ENCODE peak calls at places on chromosomes 16 and 17, in eight cellular contexts. M is AG09309, X is choroid plexus epithelial cell, S is IMR-90, P is endodermal cell, I is kidney epithelial cell, C is heart right ventricle, O is neural progenitor cell. N is an unnamed sample.
A peak's percentile ranks its signal among the peaks of the same experiment; 100 is the strongest.

GRCh38 chr17:31495049-31495885 is 103.8 kb downstream of the RAB11FIP4 start:
- DNase-seq in M (no peak), X (no peak), S (no peak), P (no peak), I (no peak), C (no peak), O (no peak), N (no peak)

GRCh38 chr17:77571562-77571981 is 386.9 kb upstream of the TNRC6C start:
- DNase-seq in M (no peak), X (no peak), S (peak; percentile 6), P (no peak), I (no peak), C (no peak), O (no peak), N (peak; percentile 31)

GRCh38 chr16:24255446-24256352 is at the start of gene CACNG3:
- DNase-seq in M (no peak), X (peak; percentile 11), S (peak; percentile 33), P (peak; percentile 96), I (no peak), C (peak; percentile 36), O (peak; percentile 99), N (peak; percentile 23)

GRCh38 chr16:14109782-14110727 is 38.9 kb downstream of the MRTFB start:
- DNase-seq in M (no peak), X (no peak), S (no peak), P (no peak), I (no peak), C (no peak), O (no peak), N (no peak)

GRCh38 chr16:80948886-80949502 is 57.7 kb downstream of the CMC2 start:
- DNase-seq in M (no peak), X (peak; percentile 62), S (peak; percentile 20), P (peak; percentile 93), I (no peak), C (peak; percentile 63), O (peak; percentile 88), N (peak; percentile 77)

GRCh38 chr16:62665269-62665668 is 629.0 kb upstream of the CDH8 start:
- DNase-seq in M (no peak), X (no peak), S (no peak), P (peak; percentile 66), I (no peak), C (no peak), O (peak; percentile 85), N (no peak)

GRCh38 chr17:80132906-80133625 is 13.9 kb downstream of the EIF4A3 start:
- DNase-seq in M (no peak), X (no peak), S (no peak), P (no peak), I (no peak), C (no peak), O (no peak), N (no peak)

GRCh38 chr17:40820228-40820838 is 2.1 kb downstream of the KRT10 start:
- DNase-seq in M (no peak), X (no peak), S (no peak), P (no peak), I (no peak), C (no peak), O (no peak), N (no peak)

GRCh38 chr17:76254275-76254674 is 10.9 kb upstream of the UBALD2 start:
- DNase-seq in M (no peak), X (no peak), S (no peak), P (peak; percentile 17), I (no peak), C (no peak), O (no peak), N (no peak)

GRCh38 chr16:1771072-1771863 is at the start of gene NME3:
- DNase-seq in M (no peak), X (peak; percentile 77), S (peak; percentile 56), P (peak; percentile 89), I (no peak), C (peak; percentile 85), O (peak; percentile 80), N (peak; percentile 59)

GRCh38 chr16:31354394-31355291 is at the start of gene ITGAX:
- DNase-seq in M (no peak), X (peak; percentile 42), S (peak; percentile 20), P (peak; percentile 65), I (peak; percentile 18), C (no peak), O (no peak), N (peak; percentile 44)

GRCh38 chr17:68719431-68719830 is 118.3 kb upstream of the FAM20A start:
- DNase-seq in M (no peak), X (no peak), S (no peak), P (no peak), I (no peak), C (no peak), O (no peak), N (no peak)

GRCh38 chr17:47705536-47706481 is 11.8 kb downstream of the TBKBP1 start:
- DNase-seq in M (no peak), X (no peak), S (no peak), P (no peak), I (no peak), C (no peak), O (no peak), N (no peak)

GRCh38 chr16:71564377-71564967 is 12.4 kb downstream of the TAT start:
- DNase-seq in M (no peak), X (no peak), S (no peak), P (no peak), I (no peak), C (peak; percentile 94), O (peak; percentile 57), N (no peak)

GRCh38 chr17:50519141-50519834 is 11.0 kb downstream of the MYCBPAP start:
- DNase-seq in M (no peak), X (no peak), S (no peak), P (no peak), I (no peak), C (no peak), O (no peak), N (no peak)

GRCh38 chr17:67289174-67289876 is 44.3 kb upstream of the HELZ start:
- DNase-seq in M (peak; percentile 29), X (peak; percentile 82), S (peak; percentile 55), P (peak; percentile 74), I (no peak), C (peak; percentile 87), O (no peak), N (peak; percentile 96)

GRCh38 chr17:36611345-36612072 is 10.1 kb downstream of the MRM1 start:
- DNase-seq in M (peak; percentile 62), X (peak; percentile 90), S (peak; percentile 85), P (no peak), I (no peak), C (no peak), O (no peak), N (peak; percentile 76)

GRCh38 chr17:60087882-60088669 is 9.4 kb upstream of the HEATR6 start:
- DNase-seq in M (no peak), X (peak; percentile 97), S (no peak), P (peak; percentile 75), I (no peak), C (no peak), O (no peak), N (peak; percentile 76)

GRCh38 chr17:4934173-4934979 is 2.3 kb downstream of the GP1BA start:
- DNase-seq in M (no peak), X (peak; percentile 54), S (peak; percentile 38), P (peak; percentile 86), I (no peak), C (peak; percentile 37), O (no peak), N (peak; percentile 38)

GRCh38 chr17:31588034-31588433 is 196.6 kb downstream of the RAB11FIP4 start:
- DNase-seq in M (no peak), X (no peak), S (no peak), P (no peak), I (no peak), C (no peak), O (no peak), N (no peak)

DNA sequence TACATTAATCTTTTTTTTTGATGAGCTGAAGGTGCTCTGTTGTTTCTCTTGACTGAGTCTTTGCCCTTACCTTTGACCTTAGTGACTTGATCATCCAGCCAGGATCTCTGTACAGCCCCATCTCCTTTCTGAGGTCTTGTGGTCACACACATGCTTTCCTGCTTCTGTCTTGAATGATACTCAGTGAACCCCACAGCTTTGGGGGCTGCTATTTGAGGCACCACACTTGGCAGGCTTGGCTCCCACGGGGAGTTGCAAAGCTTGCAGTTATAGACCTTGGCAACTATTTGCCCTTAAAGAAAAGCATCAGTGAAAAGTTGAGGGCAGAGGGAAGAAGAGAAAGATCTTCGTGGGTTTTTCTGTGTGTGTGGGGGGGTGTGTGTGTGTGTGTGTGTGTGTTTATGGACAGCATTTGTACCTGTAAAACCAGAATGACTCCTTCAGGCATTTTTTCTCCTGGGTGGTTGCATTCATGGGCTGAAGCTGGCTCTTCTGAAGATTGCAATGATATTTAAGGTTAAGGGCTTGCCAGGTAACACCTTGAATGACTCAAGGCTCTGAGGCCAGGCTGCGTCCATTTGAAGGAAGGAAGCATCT is 101.6 kb downstream of the MSI2 start:
- DNase-seq in M (no peak), X (no peak), S (no peak), P (no peak), I (no peak), C (no peak), O (no peak), N (no peak)
- H3K4me3 ChIP-seq in M (no peak overlapping the region), X (no peak overlapping the region), S (no peak overlapping the region), P (no peak overlapping the region), I (no peak overlapping the region), C (no peak overlapping the region), O (no peak overlapping the region), N (no peak overlapping the region)

DNA sequence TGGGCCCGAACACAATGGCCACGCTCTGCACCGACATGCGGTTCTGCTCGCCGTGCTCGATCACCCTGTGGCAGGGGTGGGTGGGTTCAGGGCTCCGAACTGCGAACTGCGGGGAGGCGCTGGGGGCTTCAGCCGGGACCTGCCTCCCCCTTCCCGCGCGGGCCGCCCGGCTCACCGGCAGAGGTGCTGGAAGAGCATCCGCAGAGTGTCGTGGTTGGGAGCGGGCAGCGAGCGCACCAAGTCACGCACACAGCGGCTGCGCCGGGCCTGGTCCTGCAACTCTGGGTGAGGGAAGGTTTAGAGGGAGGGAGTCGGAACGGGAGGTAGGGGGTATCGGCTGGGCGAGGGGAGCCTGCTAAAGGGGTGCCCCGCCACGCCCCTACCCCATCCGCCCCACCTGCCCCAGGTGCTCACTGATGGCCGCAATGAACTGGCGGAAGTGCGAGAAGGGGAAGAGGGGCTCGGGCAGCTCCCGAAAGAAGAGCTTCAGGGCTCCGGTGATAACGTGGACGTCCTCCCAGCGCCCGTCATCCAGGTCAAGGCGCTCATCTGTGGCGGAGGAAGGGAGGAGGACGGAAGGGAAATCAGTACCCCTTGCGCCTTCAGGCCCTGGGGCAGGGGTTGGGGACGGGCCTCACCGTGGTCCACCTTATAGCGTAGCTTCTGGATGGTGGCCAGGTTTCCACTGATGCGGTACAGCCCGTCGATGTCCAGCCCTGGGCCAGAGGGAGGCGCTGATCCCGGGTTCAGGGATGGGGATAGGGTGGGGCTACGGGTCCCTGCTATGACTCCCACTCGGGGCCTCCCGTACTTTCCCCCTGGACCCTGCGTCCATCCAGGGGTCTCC is 36.9 kb downstream of the ARHGAP27 start:
- DNase-seq in M (no peak), X (no peak), S (no peak), P (no peak), I (no peak), C (no peak), O (no peak), N (no peak)
- TF ChIP-seq CTCF in M (no peak), X (no peak), S (no peak), P (no peak), I (no peak), C (no peak), O (no peak), N (no peak)

GRCh38 chr16:9154576-9155410 is 63.3 kb downstream of the HAPSTR1 start:
- DNase-seq in M (no peak), X (no peak), S (peak; percentile 9), P (no peak), I (no peak), C (no peak), O (no peak), N (no peak)
- H3K4me3 ChIP-seq in M (no peak overlapping the region), X (no peak overlapping the region), S (no peak overlapping the region), P (no peak overlapping the region), I (no peak overlapping the region), C (no peak overlapping the region), O (no peak overlapping the region), N (no peak overlapping the region)

GRCh38 chr17:20095366-20096080 is 86.4 kb downstream of the SPECC1 start:
- DNase-seq in M (no peak), X (peak; percentile 35), S (peak; percentile 13), P (peak; percentile 90), I (peak; percentile 5), C (peak; percentile 78), O (peak; percentile 83), N (peak; percentile 42)
- TF ChIP-seq CTCF in M (peak; percentile 42), X (peak; percentile 41), S (peak; percentile 19), P (peak; percentile 72), I (peak; percentile 57), C (peak; percentile 61), O (peak; percentile 57), N (peak; percentile 42)